ENCODE peak calls at places on chromosomes 1 and 21, in six cellular contexts. One of them, this sample, is unnamed.

GRCh38 chr1:25099343-25099951 is 132.9 kb downstream of the SYF2 start:
- DNase-seq in right lobe of liver: no peak
- DNase-seq in activated T-cell treated with anti-CD3 and anti-CD28 coated beads, Interleukin-2, amount 50 U/mL, for 72 hours: peak
- DNase-seq in amniotic stem cell: no peak
- DNase-seq in iris pigment epithelial cell: no peak
- DNase-seq in nephron progenitor cell: peak
- DNase-seq in this sample: no peak

GRCh38 chr21:32425628-32426027 is 13.1 kb downstream of the EVA1C start:
- DNase-seq in activated T-cell treated with anti-CD3 and anti-CD28 coated beads, Interleukin-2, amount 50 U/mL, for 72 hours: no peak
- DNase-seq in nephron progenitor cell: no peak
- DNase-seq in right lobe of liver: no peak
- DNase-seq in amniotic stem cell: no peak
- DNase-seq in iris pigment epithelial cell: no peak
- DNase-seq in this sample: no peak

GRCh38 chr1:19646366-19646765 is 2.3 kb downstream of the NBL1 start:
- DNase-seq in nephron progenitor cell: no peak
- DNase-seq in activated T-cell treated with anti-CD3 and anti-CD28 coated beads, Interleukin-2, amount 50 U/mL, for 72 hours: peak
- DNase-seq in amniotic stem cell: no peak
- DNase-seq in iris pigment epithelial cell: no peak
- DNase-seq in right lobe of liver: no peak
- DNase-seq in this sample: no peak

GRCh38 chr1:50930965-50931737 is 28.9 kb downstream of the FAF1 start:
- DNase-seq in activated T-cell treated with anti-CD3 and anti-CD28 coated beads, Interleukin-2, amount 50 U/mL, for 72 hours: no peak
- DNase-seq in amniotic stem cell: no peak
- DNase-seq in iris pigment epithelial cell: peak
- DNase-seq in right lobe of liver: no peak
- DNase-seq in nephron progenitor cell: no peak
- DNase-seq in this sample: no peak

GRCh38 chr1:215595231-215595630 is 28.1 kb downstream of the KCTD3 start:
- DNase-seq in activated T-cell treated with anti-CD3 and anti-CD28 coated beads, Interleukin-2, amount 50 U/mL, for 72 hours: no peak
- DNase-seq in iris pigment epithelial cell: no peak
- DNase-seq in right lobe of liver: no peak
- DNase-seq in nephron progenitor cell: no peak
- DNase-seq in amniotic stem cell: no peak
- DNase-seq in this sample: no peak

GRCh38 chr1:25037174-25038074 is 107.3 kb upstream of the RUNX3 start:
- DNase-seq in iris pigment epithelial cell: peak
- DNase-seq in activated T-cell treated with anti-CD3 and anti-CD28 coated beads, Interleukin-2, amount 50 U/mL, for 72 hours: peak
- DNase-seq in nephron progenitor cell: peak
- DNase-seq in amniotic stem cell: no peak
- DNase-seq in right lobe of liver: no peak
- DNase-seq in this sample: no peak

GRCh38 chr1:17239420-17239819 is 9.5 kb upstream of the PADI3 start:
- DNase-seq in right lobe of liver: no peak
- DNase-seq in nephron progenitor cell: peak
- DNase-seq in amniotic stem cell: peak
- DNase-seq in activated T-cell treated with anti-CD3 and anti-CD28 coated beads, Interleukin-2, amount 50 U/mL, for 72 hours: peak
- DNase-seq in iris pigment epithelial cell: peak
- DNase-seq in this sample: peak

GRCh38 chr1:204927673-204928641 is 57.3 kb downstream of the NFASC start:
- DNase-seq in activated T-cell treated with anti-CD3 and anti-CD28 coated beads, Interleukin-2, amount 50 U/mL, for 72 hours: no peak
- DNase-seq in nephron progenitor cell: no peak
- DNase-seq in right lobe of liver: no peak
- DNase-seq in iris pigment epithelial cell: no peak
- DNase-seq in amniotic stem cell: no peak
- DNase-seq in this sample: no peak

GRCh38 chr21:36686955-36687354 is 12.0 kb upstream of the SIM2 start:
- DNase-seq in nephron progenitor cell: no peak
- DNase-seq in iris pigment epithelial cell: no peak
- DNase-seq in activated T-cell treated with anti-CD3 and anti-CD28 coated beads, Interleukin-2, amount 50 U/mL, for 72 hours: no peak
- DNase-seq in right lobe of liver: no peak
- DNase-seq in amniotic stem cell: no peak
- DNase-seq in this sample: no peak

This sample was measured in fibroblast of gingiva.